ENCODE peak calls at places on chromosome 10, in seven cellular contexts. E, D, Z, S, C, H and B are unnamed samples.

GRCh38 chr10:102511562-102512274 is 7.9 kb downstream of the SUFU start:
- DNase-seq in E (no peak), D (no peak), Z (no peak), C (no peak), H (no peak), S (no peak), B (no peak)

GRCh38 chr10:36349445-36350063 is 707.5 kb upstream of the FZD8 start:
- DNase-seq in H (no peak), Z (no peak), S (no peak), E (peak; percentile 48), C (no peak), D (no peak), B (no peak)

GRCh38 chr10:112247791-112248190 is 35.4 kb upstream of the TECTB start:
- DNase-seq in C (no peak), Z (no peak), H (no peak), S (no peak), D (no peak), E (no peak), B (no peak)

GRCh38 chr10:8499312-8499711 is 444.8 kb downstream of the GATA3 start:
- DNase-seq in C (no peak), D (no peak), E (no peak), S (no peak), Z (no peak), H (no peak), B (no peak)

GRCh38 chr10:33195608-33196376 is 138.7 kb downstream of the NRP1 start:
- DNase-seq in H (no peak), D (no peak), C (no peak), E (peak; percentile 29), Z (no peak), S (no peak), B (no peak)

GRCh38 chr10:50874723-50875122 is 10.7 kb downstream of the A1CF start:
- DNase-seq in Z (no peak), C (no peak), H (no peak), E (no peak), D (no peak), S (no peak), B (no peak)

GRCh38 chr10:101388671-101389276 is 34.8 kb downstream of the BTRC start:
- DNase-seq in Z (no peak), S (no peak), C (no peak), E (no peak), H (no peak), D (no peak), B (no peak)

GRCh38 chr10:21814866-21815265 is 188.7 kb downstream of the DNAJC1 start:
- DNase-seq in E (no peak), H (no peak), S (no peak), D (no peak), Z (no peak), C (no peak), B (no peak)

GRCh38 chr10:124473070-124473469 is 11.4 kb downstream of the LHPP start:
- DNase-seq in C (no peak), E (no peak), D (no peak), S (no peak), H (no peak), Z (no peak), B (no peak)

GRCh38 chr10:11655839-11656238 is 44.4 kb upstream of the USP6NL start:
- DNase-seq in C (no peak), D (no peak), E (no peak), H (no peak), S (no peak), Z (no peak), B (no peak)

GRCh38 chr10:55287346-55287745 is 486.3 kb upstream of the PCDH15 start:
- DNase-seq in S (no peak), E (no peak), C (no peak), D (no peak), Z (no peak), H (no peak), B (no peak)

GRCh38 chr10:132319853-132320669 is 11.9 kb upstream of the LRRC27 start:
- DNase-seq in D (no peak), E (peak; percentile 62), Z (no peak), S (no peak), H (no peak), C (peak; percentile 69), B (no peak)

GRCh38 chr10:60441515-60441914 is 51.8 kb upstream of the ANK3 start:
- DNase-seq in C (no peak), D (no peak), E (no peak), H (no peak), Z (no peak), S (no peak), B (no peak)

GRCh38 chr10:5460468-5461200 is 38.7 kb downstream of the CALML5 start:
- DNase-seq in H (no peak), E (no peak), S (no peak), Z (no peak), D (no peak), C (no peak), B (no peak)

GRCh38 chr10:20990604-20991003 is 93.5 kb upstream of the NEBL start:
- DNase-seq in C (no peak), Z (no peak), E (no peak), S (no peak), H (no peak), D (no peak), B (no peak)

GRCh38 chr10:91409069-91409868 is 875 bp upstream of the HECTD2 start:
- DNase-seq in D (peak; percentile 82), S (peak; percentile 93), Z (peak; percentile 87), E (peak; percentile 83), C (peak; percentile 91), H (peak; percentile 66), B (peak; percentile 93)

GRCh38 chr10:132518572-132519381 is 18.8 kb upstream of the INPP5A start:
- DNase-seq in Z (peak; percentile 89), S (peak; percentile 87), H (no peak), C (peak; percentile 84), D (peak; percentile 85), E (peak; percentile 86), B (no peak)

GRCh38 chr10:67156239-67156638 is 230.4 kb downstream of the LRRTM3 start:
- DNase-seq in S (no peak), E (no peak), D (no peak), H (no peak), Z (no peak), C (no peak), B (no peak)

GRCh38 chr10:44926771-44927751 is 15.9 kb downstream of the TMEM72 start:
- DNase-seq in D (no peak), Z (no peak), S (no peak), C (peak; percentile 48), E (peak; percentile 60), H (no peak), B (no peak)

GRCh38 chr10:2899246-2899645 is 168.1 kb upstream of the PFKP start:
- DNase-seq in D (no peak), H (no peak), C (no peak), E (no peak), S (no peak), Z (no peak), B (peak; percentile 54)

GRCh38 chr10:120506674-120507073 is 49.6 kb downstream of the PLPP4 start:
- DNase-seq in E (no peak), D (no peak), C (no peak), Z (no peak), H (no peak), S (no peak), B (no peak)

GRCh38 chr10:665579-666091 is 23.8 kb downstream of the DIP2C start:
- DNase-seq in E (no peak), S (peak; percentile 79), D (no peak), Z (no peak), H (no peak), C (no peak), B (peak; percentile 76)

GRCh38 chr10:101938316-101939272 is 95.0 kb upstream of the KCNIP2 start:
- DNase-seq in C (no peak), E (peak; percentile 34), S (no peak), D (no peak), Z (no peak), H (no peak), B (no peak)

GRCh38 chr10:4315529-4315928 is 510.5 kb upstream of the AKR1E2 start:
- DNase-seq in S (no peak), E (no peak), D (no peak), Z (no peak), C (no peak), H (no peak), B (no peak)

GRCh38 chr10:98131615-98132014 is 2.8 kb upstream of the R3HCC1L start:
- DNase-seq in Z (no peak), C (no peak), H (no peak), S (no peak), E (no peak), D (no peak), B (no peak)

GRCh38 chr10:98134117-98134430 is 383 bp upstream of the R3HCC1L start:
- DNase-seq in C (no peak), Z (no peak), H (no peak), E (no peak), S (no peak), D (no peak), B (no peak)

GRCh38 chr10:98134431-98135221 is at the start of gene R3HCC1L:
- DNase-seq in H (peak; percentile 94), E (peak; percentile 94), S (peak; percentile 97), D (peak; percentile 94), Z (peak; percentile 95), C (peak; percentile 89), B (peak; percentile 90)

GRCh38 chr10:98138031-98138430 is 3.6 kb downstream of the R3HCC1L start:
- DNase-seq in S (no peak), E (no peak), D (no peak), H (no peak), Z (no peak), C (no peak), B (no peak)

GRCh38 chr10:98135222-98135899 is 904 bp downstream of the R3HCC1L start:
- DNase-seq in E (no peak), H (no peak), S (no peak), C (no peak), D (no peak), Z (no peak), B (no peak)
- H3K4me1 ChIP-seq in E (peaks cover 12% of the 10 kb centered on the region), H (peaks cover 30% of the 10 kb centered on the region), S (no peaks in the 10 kb centered on the region), C (peaks cover 22% of the 10 kb centered on the region), D (peaks cover 41% of the 10 kb centered on the region), Z (peaks cover 27% of the 10 kb centered on the region), B (peaks cover 16% of the 10 kb centered on the region)

GRCh38 chr10:85917601-85918000 is 449.0 kb downstream of the GRID1 start:
- DNase-seq in Z (no peak), S (no peak), H (no peak), E (no peak), D (no peak), C (no peak), B (no peak)
- H3K27ac ChIP-seq in Z (no peak overlapping the region), S (no peak overlapping the region), H (no peak overlapping the region), E (no peak overlapping the region), D (no peak overlapping the region), C (no peak overlapping the region), B (no peak overlapping the region)

GRCh38 chr10:74589226-74589673 is 237.2 kb upstream of the KAT6B start:
- DNase-seq in D (peak; percentile 74), C (peak; percentile 72), S (peak; percentile 91), H (peak; percentile 94), Z (peak; percentile 85), E (peak; percentile 74), B (peak; percentile 94)
- H3K4me1 ChIP-seq in D (peaks cover 54% of the 10 kb centered on the region), C (peaks cover 64% of the 10 kb centered on the region), S (no peaks in the 10 kb centered on the region), H (peaks cover 55% of the 10 kb centered on the region), Z (peaks cover 59% of the 10 kb centered on the region), E (peaks cover 28% of the 10 kb centered on the region), B (no peaks in the 10 kb centered on the region)

DNA sequence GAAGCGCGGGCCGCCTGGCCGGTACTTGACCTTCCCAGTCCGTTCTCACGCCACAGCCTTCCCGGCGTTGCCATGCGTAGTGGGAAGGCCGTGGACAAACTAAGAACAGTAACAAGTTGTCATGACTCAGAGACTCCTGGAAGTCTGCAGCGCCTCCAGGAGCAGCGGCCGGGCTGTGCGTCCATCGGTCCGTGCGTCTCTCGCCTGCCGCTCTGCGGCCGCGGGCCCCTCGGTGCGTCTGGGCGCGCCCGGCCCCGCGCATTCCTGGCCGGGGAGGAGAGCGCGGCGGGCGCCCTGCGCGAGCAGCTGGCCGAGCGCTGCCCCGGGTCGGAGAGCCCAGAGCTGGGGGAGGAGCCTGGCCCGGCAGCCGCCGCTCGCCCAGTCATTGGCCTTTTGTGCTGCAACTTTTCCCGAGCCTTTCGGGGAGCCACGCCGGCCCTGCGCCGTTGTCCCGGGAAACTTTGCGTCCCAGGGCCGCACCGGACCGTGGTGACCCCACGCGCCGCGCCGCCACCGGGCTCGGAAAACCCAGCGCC is 123.7 kb downstream of the TACC2 start:
- DNase-seq in D (peak; percentile 91), C (peak; percentile 95), E (peak; percentile 96), S (peak; percentile 94), H (no peak), Z (peak; percentile 91), B (peak; percentile 94)
- H3K27ac ChIP-seq in D (peak overlapping the region; percentile 100), C (peak overlapping the region; percentile 95), E (peak overlapping the region; percentile 99), S (peak overlapping the region; percentile 95), H (no peak overlapping the region), Z (peak overlapping the region; percentile 98), B (peak overlapping the region; percentile 99)